ENCODE peak calls at places on chromosome 15, in ten cellular contexts. One of them, this sample, is unnamed.

GRCh38 chr15:75008249-75009017 is 13.1 kb downstream of the SCAMP5 start:
- DNase-seq in glutamatergic neuron: no peak
- DNase-seq in fibroblast of the aortic adventitia: no peak
- DNase-seq in BJ: no peak
- DNase-seq in AG04450: no peak
- DNase-seq in CD4-positive, alpha-beta T cell: no peak
- DNase-seq in AG10803: no peak
- DNase-seq in AG09319: no peak
- DNase-seq in A549: no peak
- DNase-seq in BE2C: no peak
- DNase-seq in this sample: no peak

GRCh38 chr15:25611603-25612002 is 172.8 kb upstream of the UBE3A start:
- DNase-seq in BE2C: no peak
- DNase-seq in glutamatergic neuron: no peak
- DNase-seq in AG09319: no peak
- DNase-seq in CD4-positive, alpha-beta T cell: no peak
- DNase-seq in A549: no peak
- DNase-seq in AG10803: peak
- DNase-seq in fibroblast of the aortic adventitia: peak
- DNase-seq in AG04450: no peak
- DNase-seq in BJ: no peak
- DNase-seq in this sample: no peak

GRCh38 chr15:88390502-88390901 is 76.7 kb downstream of the MRPL46 start:
- DNase-seq in AG04450: no peak
- DNase-seq in BJ: no peak
- DNase-seq in fibroblast of the aortic adventitia: no peak
- DNase-seq in BE2C: no peak
- DNase-seq in AG10803: no peak
- DNase-seq in AG09319: no peak
- DNase-seq in A549: no peak
- DNase-seq in glutamatergic neuron: no peak
- DNase-seq in CD4-positive, alpha-beta T cell: no peak
- DNase-seq in this sample: no peak

GRCh38 chr15:82540984-82541431 is 751 bp upstream of the RPS17 start:
- DNase-seq in A549: peak
- DNase-seq in fibroblast of the aortic adventitia: peak
- DNase-seq in AG09319: no peak
- DNase-seq in BE2C: no peak
- DNase-seq in CD4-positive, alpha-beta T cell: no peak
- DNase-seq in AG04450: no peak
- DNase-seq in AG10803: no peak
- DNase-seq in BJ: no peak
- DNase-seq in glutamatergic neuron: peak
- DNase-seq in this sample: peak

GRCh38 chr15:70892002-70892911 is at the start of the genes LRRC49 and THAP10:
- DNase-seq in fibroblast of the aortic adventitia: peak
- DNase-seq in glutamatergic neuron: peak
- DNase-seq in A549: peak
- DNase-seq in CD4-positive, alpha-beta T cell: peak
- DNase-seq in AG09319: peak
- DNase-seq in AG10803: peak
- DNase-seq in BJ: peak
- DNase-seq in BE2C: peak
- DNase-seq in AG04450: peak
- DNase-seq in this sample: peak

GRCh38 chr15:57245130-57245529 is 131.2 kb upstream of the CGNL1 start:
- DNase-seq in A549: no peak
- DNase-seq in CD4-positive, alpha-beta T cell: no peak
- DNase-seq in fibroblast of the aortic adventitia: peak
- DNase-seq in AG09319: no peak
- DNase-seq in AG04450: no peak
- DNase-seq in BE2C: no peak
- DNase-seq in AG10803: peak
- DNase-seq in glutamatergic neuron: no peak
- DNase-seq in BJ: no peak
- DNase-seq in this sample: no peak

GRCh38 chr15:57862761-57863160 is 156.2 kb downstream of the POLR2M start:
- DNase-seq in A549: no peak
- DNase-seq in AG04450: no peak
- DNase-seq in glutamatergic neuron: no peak
- DNase-seq in CD4-positive, alpha-beta T cell: no peak
- DNase-seq in fibroblast of the aortic adventitia: no peak
- DNase-seq in BJ: no peak
- DNase-seq in AG10803: no peak
- DNase-seq in AG09319: no peak
- DNase-seq in BE2C: no peak
- DNase-seq in this sample: no peak

GRCh38 chr15:101492752-101493692 is 3.5 kb upstream of the PCSK6 start:
- DNase-seq in AG04450: no peak
- DNase-seq in glutamatergic neuron: no peak
- DNase-seq in AG09319: no peak
- DNase-seq in AG10803: no peak
- DNase-seq in fibroblast of the aortic adventitia: no peak
- DNase-seq in A549: no peak
- DNase-seq in BJ: no peak
- DNase-seq in CD4-positive, alpha-beta T cell: no peak
- DNase-seq in BE2C: no peak
- DNase-seq in this sample: no peak

GRCh38 chr15:61841461-61841860 is 218.8 kb downstream of the VPS13C start:
- DNase-seq in AG09319: no peak
- DNase-seq in fibroblast of the aortic adventitia: no peak
- DNase-seq in AG10803: no peak
- DNase-seq in AG04450: no peak
- DNase-seq in BJ: no peak
- DNase-seq in A549: no peak
- DNase-seq in BE2C: no peak
- DNase-seq in glutamatergic neuron: no peak
- DNase-seq in CD4-positive, alpha-beta T cell: no peak
- DNase-seq in this sample: no peak

GRCh38 chr15:88872706-88873105 is 22.6 kb downstream of the HAPLN3 start:
- DNase-seq in A549: no peak
- DNase-seq in BE2C: no peak
- DNase-seq in fibroblast of the aortic adventitia: no peak
- DNase-seq in BJ: no peak
- DNase-seq in AG10803: no peak
- DNase-seq in glutamatergic neuron: no peak
- DNase-seq in AG09319: no peak
- DNase-seq in CD4-positive, alpha-beta T cell: no peak
- DNase-seq in AG04450: no peak
- DNase-seq in this sample: no peak

GRCh38 chr15:101499863-101500713 is 10.6 kb upstream of the PCSK6 start:
- DNase-seq in A549: no peak
- DNase-seq in fibroblast of the aortic adventitia: no peak
- DNase-seq in BJ: no peak
- DNase-seq in CD4-positive, alpha-beta T cell: no peak
- DNase-seq in BE2C: no peak
- DNase-seq in glutamatergic neuron: no peak
- DNase-seq in AG09319: no peak
- DNase-seq in AG10803: peak
- DNase-seq in AG04450: no peak
- DNase-seq in this sample: no peak

GRCh38 chr15:74565381-74566085 is 24.5 kb downstream of the ARID3B start:
- DNase-seq in AG09319: no peak
- DNase-seq in glutamatergic neuron: no peak
- DNase-seq in AG10803: no peak
- DNase-seq in fibroblast of the aortic adventitia: no peak
- DNase-seq in BE2C: no peak
- DNase-seq in BJ: no peak
- DNase-seq in A549: no peak
- DNase-seq in AG04450: no peak
- DNase-seq in CD4-positive, alpha-beta T cell: no peak
- DNase-seq in this sample: no peak

GRCh38 chr15:51089699-51090098 is 5.0 kb downstream of the TNFAIP8L3 start:
- DNase-seq in BE2C: no peak
- DNase-seq in fibroblast of the aortic adventitia: peak
- DNase-seq in glutamatergic neuron: no peak
- DNase-seq in A549: no peak
- DNase-seq in CD4-positive, alpha-beta T cell: no peak
- DNase-seq in BJ: no peak
- DNase-seq in AG04450: no peak
- DNase-seq in AG10803: peak
- DNase-seq in AG09319: no peak
- DNase-seq in this sample: no peak

GRCh38 chr15:22884344-22884743 is 45.9 kb downstream of the NIPA2 start:
- DNase-seq in BE2C: no peak
- DNase-seq in A549: no peak
- DNase-seq in CD4-positive, alpha-beta T cell: no peak
- DNase-seq in BJ: no peak
- DNase-seq in glutamatergic neuron: no peak
- DNase-seq in AG09319: no peak
- DNase-seq in fibroblast of the aortic adventitia: no peak
- DNase-seq in AG10803: no peak
- DNase-seq in AG04450: no peak
- DNase-seq in this sample: no peak
- TF ChIP-seq CTCF in BE2C: peak
- TF ChIP-seq CTCF in A549: no peak
- TF ChIP-seq CTCF in CD4-positive, alpha-beta T cell: no peak
- TF ChIP-seq CTCF in BJ: no peak
- TF ChIP-seq CTCF in glutamatergic neuron: no peak
- TF ChIP-seq CTCF in AG09319: no peak
- TF ChIP-seq CTCF in fibroblast of the aortic adventitia: no peak
- TF ChIP-seq CTCF in AG10803: peak
- TF ChIP-seq CTCF in AG04450: no peak
- TF ChIP-seq CTCF in this sample: no peak

DNA sequence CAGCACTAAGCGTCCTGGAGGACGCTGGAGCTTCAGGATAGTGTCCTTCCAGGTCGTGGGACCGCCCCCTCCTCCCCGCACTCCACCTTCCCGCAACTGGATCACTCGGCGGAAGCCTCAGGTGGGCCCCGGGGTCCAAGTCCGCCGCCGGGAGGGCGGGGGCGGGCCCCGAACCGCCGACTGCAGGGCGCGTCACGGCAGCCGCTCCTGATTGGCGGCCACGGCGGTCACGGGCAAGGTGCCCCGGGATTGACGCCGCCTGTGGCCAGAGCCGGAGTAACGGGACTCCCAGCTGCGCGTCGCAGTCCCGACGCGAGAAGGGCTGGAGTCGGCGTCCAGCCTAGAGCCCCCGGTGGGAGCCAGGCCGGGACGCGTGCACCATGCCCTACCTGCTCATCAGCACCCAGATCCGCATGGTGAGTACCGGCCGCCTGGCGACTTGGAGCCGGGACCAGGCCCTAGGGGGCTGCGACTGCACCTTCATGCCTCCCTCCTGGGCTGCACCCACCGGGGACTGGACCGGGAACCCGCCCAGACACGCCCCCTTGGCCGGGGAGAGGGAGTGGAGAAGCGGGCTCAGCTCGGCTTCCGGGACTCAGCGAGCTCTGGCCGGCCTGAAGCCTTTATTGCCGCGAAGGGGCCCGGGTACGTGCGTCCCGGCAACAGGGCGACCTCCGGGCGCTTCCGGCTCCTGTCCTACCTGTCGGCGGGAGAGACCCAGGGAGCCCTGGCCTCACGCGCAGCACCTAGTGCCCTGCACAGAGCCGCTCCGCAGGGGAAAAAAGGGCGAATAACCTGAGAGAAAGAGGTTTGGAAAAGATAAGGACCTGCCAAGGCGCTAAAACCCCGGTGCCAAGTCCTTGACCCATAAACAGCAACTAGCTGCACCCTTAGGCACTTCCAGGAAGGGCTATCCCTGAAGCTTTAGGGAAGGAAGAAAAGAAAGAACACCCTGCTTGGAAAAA is at the start of gene GCHFR:
- DNase-seq in BJ: no peak
- DNase-seq in glutamatergic neuron: peak
- DNase-seq in fibroblast of the aortic adventitia: peak
- DNase-seq in AG10803: peak
- DNase-seq in A549: peak
- DNase-seq in AG04450: no peak
- DNase-seq in AG09319: no peak
- DNase-seq in BE2C: no peak
- DNase-seq in CD4-positive, alpha-beta T cell: peak
- DNase-seq in this sample: peak
- TF ChIP-seq CTCF in BJ: peak
- TF ChIP-seq CTCF in glutamatergic neuron: peak
- TF ChIP-seq CTCF in fibroblast of the aortic adventitia: peak
- TF ChIP-seq CTCF in AG10803: peak
- TF ChIP-seq CTCF in A549: peak
- TF ChIP-seq CTCF in AG04450: peak
- TF ChIP-seq CTCF in AG09319: peak
- TF ChIP-seq CTCF in BE2C: no peak
- TF ChIP-seq CTCF in CD4-positive, alpha-beta T cell: peak
- TF ChIP-seq CTCF in this sample: peak

GRCh38 chr15:55627730-55628368 is 39.7 kb upstream of the PYGO1 start:
- DNase-seq in AG04450: peak
- DNase-seq in CD4-positive, alpha-beta T cell: no peak
- DNase-seq in fibroblast of the aortic adventitia: peak
- DNase-seq in AG10803: peak
- DNase-seq in AG09319: peak
- DNase-seq in A549: peak
- DNase-seq in BJ: peak
- DNase-seq in BE2C: no peak
- DNase-seq in glutamatergic neuron: no peak
- DNase-seq in this sample: no peak
- TF ChIP-seq CTCF in AG04450: peak
- TF ChIP-seq CTCF in CD4-positive, alpha-beta T cell: no peak
- TF ChIP-seq CTCF in fibroblast of the aortic adventitia: peak
- TF ChIP-seq CTCF in AG10803: peak
- TF ChIP-seq CTCF in AG09319: peak
- TF ChIP-seq CTCF in A549: no peak
- TF ChIP-seq CTCF in BJ: no peak
- TF ChIP-seq CTCF in BE2C: peak
- TF ChIP-seq CTCF in glutamatergic neuron: no peak
- TF ChIP-seq CTCF in this sample: no peak

GRCh38 chr15:26665950-26666921 is 106.6 kb downstream of the GABRB3 start:
- DNase-seq in CD4-positive, alpha-beta T cell: no peak
- DNase-seq in BJ: no peak
- DNase-seq in AG04450: no peak
- DNase-seq in fibroblast of the aortic adventitia: no peak
- DNase-seq in AG10803: no peak
- DNase-seq in AG09319: no peak
- DNase-seq in A549: no peak
- DNase-seq in glutamatergic neuron: no peak
- DNase-seq in BE2C: no peak
- DNase-seq in this sample: no peak

GRCh38 chr15:26662226-26662750 is 110.6 kb downstream of the GABRB3 start:
- DNase-seq in AG10803: no peak
- DNase-seq in CD4-positive, alpha-beta T cell: no peak
- DNase-seq in glutamatergic neuron: no peak
- DNase-seq in BE2C: no peak
- DNase-seq in BJ: no peak
- DNase-seq in fibroblast of the aortic adventitia: no peak
- DNase-seq in AG09319: no peak
- DNase-seq in A549: no peak
- DNase-seq in AG04450: no peak
- DNase-seq in this sample: no peak

GRCh38 chr15:26656080-26656479 is 116.8 kb downstream of the GABRB3 start:
- DNase-seq in A549: no peak
- DNase-seq in glutamatergic neuron: no peak
- DNase-seq in AG09319: no peak
- DNase-seq in BE2C: no peak
- DNase-seq in AG10803: no peak
- DNase-seq in CD4-positive, alpha-beta T cell: no peak
- DNase-seq in BJ: no peak
- DNase-seq in fibroblast of the aortic adventitia: no peak
- DNase-seq in AG04450: no peak
- DNase-seq in this sample: no peak

GRCh38 chr15:26661107-26661506 is 111.8 kb downstream of the GABRB3 start:
- DNase-seq in A549: no peak
- DNase-seq in fibroblast of the aortic adventitia: no peak
- DNase-seq in AG10803: no peak
- DNase-seq in glutamatergic neuron: no peak
- DNase-seq in BJ: no peak
- DNase-seq in BE2C: no peak
- DNase-seq in CD4-positive, alpha-beta T cell: no peak
- DNase-seq in AG04450: no peak
- DNase-seq in AG09319: no peak
- DNase-seq in this sample: no peak

GRCh38 chr15:26661727-26662126 is 111.1 kb downstream of the GABRB3 start:
- DNase-seq in BJ: no peak
- DNase-seq in AG09319: no peak
- DNase-seq in fibroblast of the aortic adventitia: no peak
- DNase-seq in glutamatergic neuron: no peak
- DNase-seq in AG04450: no peak
- DNase-seq in CD4-positive, alpha-beta T cell: no peak
- DNase-seq in A549: no peak
- DNase-seq in AG10803: no peak
- DNase-seq in BE2C: no peak
- DNase-seq in this sample: no peak
- TF ChIP-seq CTCF in BJ: no peak
- TF ChIP-seq CTCF in AG09319: no peak
- TF ChIP-seq CTCF in fibroblast of the aortic adventitia: no peak
- TF ChIP-seq CTCF in glutamatergic neuron: no peak
- TF ChIP-seq CTCF in AG04450: no peak
- TF ChIP-seq CTCF in CD4-positive, alpha-beta T cell: no peak
- TF ChIP-seq CTCF in A549: no peak
- TF ChIP-seq CTCF in AG10803: no peak
- TF ChIP-seq CTCF in BE2C: no peak
- TF ChIP-seq CTCF in this sample: no peak